ENCODE peak calls at places on chromosomes 3 and 15, in seven cellular contexts. R is endothelial cell of umbilical vein; L is PC-3; K is A549; B is HCT116; S is CD8-positive, alpha-beta T cell; Q is adrenal gland. P is an unnamed sample.

GRCh38 chr15:101675796-101676582 is 23.8 kb upstream of the TM2D3 start:
- DNase-seq in K (peak), L (peak), B (no peak), R (peak), S (no peak), Q (no peak), P (no peak)

GRCh38 chr15:57993409-57993808 is 72.1 kb downstream of the ALDH1A2 start:
- DNase-seq in R (no peak), L (no peak), Q (no peak), B (no peak), K (no peak), S (no peak), P (no peak)

GRCh38 chr3:52237659-52238172 is 1.2 kb downstream of the TWF2 start:
- DNase-seq in Q (peak), B (peak), R (peak), K (peak), L (peak), S (no peak), P (no peak)

GRCh38 chr3:150733373-150733935 is 29.5 kb downstream of the SIAH2 start:
- DNase-seq in K (no peak), R (no peak), Q (peak), L (no peak), B (no peak), S (no peak), P (no peak)

GRCh38 chr3:124601189-124601588 is 129.1 kb upstream of the UMPS start:
- DNase-seq in K (no peak), L (peak), Q (no peak), S (no peak), B (no peak), R (no peak), P (no peak)

GRCh38 chr15:77507151-77507847 is 86.6 kb downstream of the HMG20A start:
- DNase-seq in L (peak), K (no peak), S (no peak), B (no peak), R (peak), Q (peak), P (no peak)

GRCh38 chr3:46209751-46210470 is 1.8 kb upstream of the CCR1 start:
- DNase-seq in S (no peak), L (no peak), R (no peak), B (no peak), K (no peak), Q (no peak), P (no peak)

GRCh38 chr15:52113708-52114107 is 1.1 kb upstream of the BCL2L10 start:
- DNase-seq in R (no peak), K (peak), L (no peak), Q (no peak), B (no peak), S (no peak), P (no peak)

GRCh38 chr3:125087768-125088391 is 32.1 kb upstream of the HEG1 start:
- DNase-seq in K (no peak), Q (no peak), L (peak), B (no peak), S (no peak), R (no peak), P (no peak)

GRCh38 chr3:61250784-61251173 is 473 bp downstream of the FHIT start:
- DNase-seq in Q (peak), B (peak), R (no peak), S (no peak), L (peak), K (peak), P (no peak)

GRCh38 chr15:31200735-31201151 is 99.2 kb upstream of the TRPM1 start:
- DNase-seq in L (peak), Q (peak), S (peak), B (no peak), K (peak), R (peak), P (no peak)

GRCh38 chr3:155385896-155386295 is 92.4 kb upstream of the STRIT1 start:
- DNase-seq in B (no peak), S (no peak), K (no peak), R (no peak), L (no peak), Q (no peak), P (no peak)

GRCh38 chr3:18725668-18726407 is 300.7 kb upstream of the SATB1 start:
- DNase-seq in B (no peak), L (no peak), K (no peak), R (no peak), S (peak), Q (no peak), P (no peak)

GRCh38 chr3:187999821-188000220 is 154.1 kb upstream of the LPP start:
- DNase-seq in K (no peak), R (no peak), Q (no peak), B (no peak), S (no peak), L (no peak), P (no peak)

GRCh38 chr3:106880206-106880605 is 497.0 kb upstream of the CCDC54 start:
- DNase-seq in R (no peak), B (no peak), S (no peak), L (no peak), Q (no peak), K (no peak), P (no peak)

GRCh38 chr3:185317674-185318073 is 45.3 kb upstream of the MAP3K13 start:
- DNase-seq in Q (no peak), S (no peak), K (peak), B (no peak), L (peak), R (no peak), P (no peak)
- H3K4me3 ChIP-seq in Q (no peak), S (no peak), K (peak), B (no peak), L (peak), R (no peak), P (no peak)

GRCh38 chr3:17431004-17431403 is 311.4 kb downstream of the TBC1D5 start:
- DNase-seq in Q (no peak), S (no peak), R (peak), B (peak), L (peak), K (peak), P (peak)
- TF ChIP-seq CTCF in Q (peak), S (peak), R (no peak), B (peak), L (peak), K (peak), P (peak)

DNA sequence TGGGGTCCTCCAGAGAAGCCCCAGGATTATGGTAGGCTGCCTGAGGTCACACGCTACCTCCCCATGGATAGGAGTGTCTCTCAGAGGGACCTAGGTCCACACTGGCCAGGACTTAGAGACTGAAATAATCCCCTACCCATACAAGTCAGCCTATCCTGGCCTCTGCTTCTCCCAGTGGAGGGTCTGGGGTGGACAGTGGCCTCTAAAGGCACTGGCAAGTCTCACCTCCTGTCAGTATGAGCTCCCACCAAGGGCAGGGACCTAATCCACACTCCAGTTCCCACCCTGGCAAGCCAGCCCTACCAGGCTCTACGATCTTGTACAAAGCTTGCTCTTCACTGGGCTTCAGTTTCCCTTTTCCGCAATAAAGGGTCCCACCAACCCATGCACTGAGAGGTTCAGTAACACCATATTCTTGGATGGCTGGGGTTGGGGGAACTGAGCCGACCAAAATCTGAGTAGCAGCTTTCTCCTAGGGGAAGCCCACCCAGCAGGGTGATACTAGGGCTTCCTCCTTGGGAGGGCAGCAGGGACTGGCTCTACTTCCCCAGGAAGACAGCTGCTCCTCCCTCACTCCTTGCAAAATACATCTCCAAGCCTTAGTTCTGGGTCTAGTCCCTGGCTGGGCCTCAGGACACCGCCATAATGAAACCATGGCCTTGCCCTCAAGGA is 2.4 kb downstream of the CISH start:
- DNase-seq in B (no peak), R (no peak), S (no peak), L (no peak), Q (no peak), K (no peak), P (no peak)
- H3K4me3 ChIP-seq in B (no peak), R (no peak), S (peak), L (no peak), Q (no peak), K (no peak), P (no peak)

GRCh38 chr3:14761121-14761672 is 57.6 kb upstream of the FGD5 start:
- DNase-seq in Q (no peak), R (no peak), L (no peak), S (no peak), B (no peak), K (no peak), P (no peak)
- TF ChIP-seq CTCF in Q (no peak), R (no peak), L (no peak), S (no peak), B (peak), K (peak), P (no peak)

P was measured in Panc1.